ENCODE peak calls at places on chromosome 5, in five cellular contexts. L, C, P, J and N are unnamed samples.

GRCh38 chr5:10352404-10353240 is 873 bp upstream of the MARCHF6 start:
- DNase-seq in L (no peak), C (peak), P (peak), J (no peak), N (no peak)

GRCh38 chr5:118705931-118706330 is 282.4 kb downstream of the DTWD2 start:
- DNase-seq in L (no peak), C (no peak), P (no peak), J (no peak), N (no peak)

GRCh38 chr5:168328804-168329203 is 37.4 kb downstream of the WWC1 start:
- DNase-seq in L (no peak), C (no peak), P (no peak), J (no peak), N (no peak)

GRCh38 chr5:140131967-140132409 is 6.3 kb downstream of the IGIP start:
- DNase-seq in L (no peak), C (no peak), P (peak), J (peak), N (no peak)

GRCh38 chr5:129223178-129223577 is 128.6 kb downstream of the ISOC1 start:
- DNase-seq in L (no peak), C (no peak), P (no peak), J (no peak), N (no peak)

GRCh38 chr5:173493846-173494245 is 122.6 kb downstream of the BOD1 start:
- DNase-seq in L (no peak), C (no peak), P (no peak), J (no peak), N (no peak)

GRCh38 chr5:53407373-53407772 is 73.1 kb upstream of the FST start:
- DNase-seq in L (no peak), C (no peak), P (peak), J (no peak), N (no peak)

GRCh38 chr5:84131372-84131771 is 253.3 kb downstream of the EDIL3 start:
- DNase-seq in L (no peak), C (no peak), P (no peak), J (no peak), N (no peak)

GRCh38 chr5:150174285-150174684 is 7.7 kb downstream of the CDX1 start:
- DNase-seq in L (no peak), C (no peak), P (no peak), J (no peak), N (no peak)

GRCh38 chr5:146529984-146530383 is 14.0 kb upstream of the GPR151 start:
- DNase-seq in L (peak), C (no peak), P (no peak), J (no peak), N (no peak)

GRCh38 chr5:96321371-96321770 is 111.7 kb downstream of the PCSK1 start:
- DNase-seq in L (no peak), C (no peak), P (no peak), J (no peak), N (no peak)

GRCh38 chr5:95918421-95919006 is 43.1 kb downstream of the ELL2 start:
- DNase-seq in L (no peak), C (no peak), P (no peak), J (no peak), N (no peak)

GRCh38 chr5:20109326-20109725 is 121.3 kb upstream of the CDH18 start:
- DNase-seq in L (no peak), C (no peak), P (no peak), J (no peak), N (no peak)

GRCh38 chr5:150141544-150142188 is 14.0 kb downstream of the PDGFRB start:
- DNase-seq in L (no peak), C (no peak), P (peak), J (no peak), N (no peak)

GRCh38 chr5:88045146-88045545 is 223.5 kb downstream of the TMEM161B start:
- DNase-seq in L (no peak), C (no peak), P (no peak), J (no peak), N (no peak)

GRCh38 chr5:10832987-10833386 is 72.0 kb upstream of the DAP start:
- DNase-seq in L (no peak), C (no peak), P (no peak), J (no peak), N (no peak)

GRCh38 chr5:32138839-32139493 is 35.2 kb downstream of the GOLPH3 start:
- DNase-seq in L (no peak), C (peak), P (no peak), J (no peak), N (peak)

GRCh38 chr5:138974227-138975063 is 99.3 kb upstream of the LRRTM2 start:
- DNase-seq in L (no peak), C (no peak), P (peak), J (peak), N (peak)

GRCh38 chr5:179312557-179313235 is 32.6 kb downstream of the ADAMTS2 start:
- DNase-seq in L (no peak), C (no peak), P (no peak), J (no peak), N (no peak)

GRCh38 chr5:76547242-76547890 is 75.8 kb downstream of the F2RL2 start:
- DNase-seq in L (peak), C (peak), P (no peak), J (no peak), N (no peak)

GRCh38 chr5:82910905-82911304 is 166.3 kb downstream of the TMEM167A start:
- DNase-seq in L (no peak), C (no peak), P (no peak), J (no peak), N (no peak)

GRCh38 chr5:156707750-156708149 is 142.3 kb upstream of the PPP1R2B start:
- DNase-seq in L (no peak), C (no peak), P (no peak), J (no peak), N (no peak)

GRCh38 chr5:160457255-160457654 is 35.6 kb downstream of the PTTG1 start:
- DNase-seq in L (no peak), C (no peak), P (no peak), J (no peak), N (no peak)

GRCh38 chr5:125295405-125295872 is 549.0 kb upstream of the ZNF608 start:
- DNase-seq in L (no peak), C (no peak), P (peak), J (no peak), N (no peak)

GRCh38 chr5:147911427-147911826 is 5.1 kb upstream of the C5orf46 start:
- DNase-seq in L (no peak), C (no peak), P (no peak), J (peak), N (no peak)

GRCh38 chr5:168153263-168153930 is 138.0 kb upstream of the WWC1 start:
- DNase-seq in L (no peak), C (no peak), P (no peak), J (no peak), N (no peak)

GRCh38 chr5:98309785-98310566 is 463.5 kb upstream of the RGMB start:
- DNase-seq in L (peak), C (no peak), P (peak), J (no peak), N (peak)

GRCh38 chr5:98604301-98604700 is 169.2 kb upstream of the RGMB start:
- DNase-seq in L (no peak), C (no peak), P (no peak), J (no peak), N (no peak)

GRCh38 chr5:73312146-73312871 is 136.3 kb downstream of the FOXD1 start:
- DNase-seq in L (no peak), C (no peak), P (peak), J (peak), N (no peak)

GRCh38 chr5:102778478-102778877 is 23.4 kb downstream of the PAM start:
- DNase-seq in L (no peak), C (no peak), P (peak), J (no peak), N (no peak)

GRCh38 chr5:82917584-82917983 is 159.6 kb downstream of the TMEM167A start:
- DNase-seq in L (peak), C (no peak), P (no peak), J (no peak), N (no peak)

GRCh38 chr5:37437716-37438115 is 58.6 kb downstream of the WDR70 start:
- DNase-seq in L (no peak), C (no peak), P (peak), J (no peak), N (no peak)

GRCh38 chr5:126433708-126434107 is 10.5 kb downstream of the GRAMD2B start:
- DNase-seq in L (no peak), C (no peak), P (peak), J (no peak), N (no peak)

GRCh38 chr5:119470851-119471451 is 18.7 kb downstream of the HSD17B4 start:
- DNase-seq in L (peak), C (no peak), P (peak), J (no peak), N (no peak)